ENCODE peak calls at places on chromosomes 12 and 14, in seven cellular contexts. X, M, I, V, F, J and Q are unnamed samples.

GRCh38 chr14:75715926-75716780 is 55.1 kb downstream of the TTLL5 start:
- DNase-seq in J (no peak), I (no peak), X (no peak), V (no peak), F (no peak), M (no peak), Q (no peak)

GRCh38 chr12:104454997-104455396 is 1.8 kb upstream of the CHST11 start:
- DNase-seq in M (no peak), J (no peak), I (no peak), F (no peak), X (no peak), V (no peak), Q (no peak)

GRCh38 chr14:54617467-54617866 is 50.5 kb downstream of the SAMD4A start:
- DNase-seq in V (no peak), J (no peak), I (no peak), F (no peak), M (no peak), X (no peak), Q (no peak)

GRCh38 chr12:14629832-14630688 is 62.4 kb upstream of the PLBD1 start:
- DNase-seq in I (peak), V (peak), F (peak), X (peak), J (peak), M (peak), Q (peak)

GRCh38 chr12:83250866-83251265 is 564.2 kb downstream of the TMTC2 start:
- DNase-seq in F (no peak), J (no peak), V (no peak), M (no peak), I (no peak), X (no peak), Q (no peak)

GRCh38 chr12:95146767-95147166 is 70.5 kb downstream of the FGD6 start:
- DNase-seq in M (no peak), F (no peak), J (no peak), I (no peak), X (no peak), V (no peak), Q (no peak)

GRCh38 chr12:132544173-132544468 is 54.2 kb downstream of the FBRSL1 start:
- DNase-seq in F (no peak), J (no peak), V (no peak), M (no peak), I (no peak), X (peak), Q (no peak)

GRCh38 chr12:96045566-96045965 is 10.2 kb upstream of the LTA4H start:
- DNase-seq in I (no peak), F (no peak), M (no peak), X (no peak), J (no peak), V (no peak), Q (no peak)

GRCh38 chr12:97016163-97016562 is 109.1 kb downstream of the NEDD1 start:
- DNase-seq in V (no peak), J (no peak), X (no peak), I (no peak), M (no peak), F (no peak), Q (no peak)

GRCh38 chr14:68164723-68165122 is 345.1 kb downstream of the RAD51B start:
- DNase-seq in M (no peak), X (no peak), I (peak), J (no peak), F (peak), V (no peak), Q (peak)

GRCh38 chr12:41334390-41334789 is 146.3 kb downstream of the PDZRN4 start:
- DNase-seq in M (no peak), V (no peak), J (no peak), I (no peak), X (no peak), F (no peak), Q (no peak)

GRCh38 chr12:6689000-6689882 is at the start of gene ZNF384:
- DNase-seq in X (peak), V (peak), J (peak), M (peak), F (peak), I (peak), Q (peak)
- TF ChIP-seq CTCF in X (peak), V (peak), J (peak), M (peak), F (no peak), I (no peak), Q (peak)

GRCh38 chr12:130661501-130662255 is 54.4 kb downstream of the RIMBP2 start:
- DNase-seq in I (peak), J (no peak), M (no peak), X (peak), V (no peak), F (no peak), Q (no peak)
- TF ChIP-seq CTCF in I (peak), J (peak), M (no peak), X (no peak), V (no peak), F (no peak), Q (no peak)

DNA sequence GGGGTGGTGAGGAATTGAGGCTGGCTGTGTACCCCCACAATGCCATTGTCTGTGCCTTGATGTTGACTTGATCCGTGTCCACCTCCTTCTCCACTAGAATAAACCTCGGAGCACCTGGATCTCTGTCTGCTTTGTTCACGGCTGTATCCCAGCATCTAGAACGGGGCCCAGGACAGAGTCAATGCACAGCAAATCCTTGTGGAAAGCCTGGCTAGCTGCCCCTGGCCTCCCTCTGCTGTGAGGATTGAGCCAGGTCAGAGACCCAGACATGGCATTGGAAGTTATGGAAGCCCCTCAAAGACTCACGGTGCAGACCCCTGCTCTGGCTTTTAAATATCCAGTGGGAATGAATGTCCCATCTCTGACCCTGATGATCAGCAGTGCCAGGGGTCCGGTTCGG is 109.2 kb downstream of the SCARB1 start:
- DNase-seq in M (no peak), F (no peak), J (no peak), X (no peak), V (no peak), I (no peak), Q (no peak)
- TF ChIP-seq CTCF in M (no peak), F (no peak), J (no peak), X (no peak), V (no peak), I (no peak), Q (no peak)

DNA sequence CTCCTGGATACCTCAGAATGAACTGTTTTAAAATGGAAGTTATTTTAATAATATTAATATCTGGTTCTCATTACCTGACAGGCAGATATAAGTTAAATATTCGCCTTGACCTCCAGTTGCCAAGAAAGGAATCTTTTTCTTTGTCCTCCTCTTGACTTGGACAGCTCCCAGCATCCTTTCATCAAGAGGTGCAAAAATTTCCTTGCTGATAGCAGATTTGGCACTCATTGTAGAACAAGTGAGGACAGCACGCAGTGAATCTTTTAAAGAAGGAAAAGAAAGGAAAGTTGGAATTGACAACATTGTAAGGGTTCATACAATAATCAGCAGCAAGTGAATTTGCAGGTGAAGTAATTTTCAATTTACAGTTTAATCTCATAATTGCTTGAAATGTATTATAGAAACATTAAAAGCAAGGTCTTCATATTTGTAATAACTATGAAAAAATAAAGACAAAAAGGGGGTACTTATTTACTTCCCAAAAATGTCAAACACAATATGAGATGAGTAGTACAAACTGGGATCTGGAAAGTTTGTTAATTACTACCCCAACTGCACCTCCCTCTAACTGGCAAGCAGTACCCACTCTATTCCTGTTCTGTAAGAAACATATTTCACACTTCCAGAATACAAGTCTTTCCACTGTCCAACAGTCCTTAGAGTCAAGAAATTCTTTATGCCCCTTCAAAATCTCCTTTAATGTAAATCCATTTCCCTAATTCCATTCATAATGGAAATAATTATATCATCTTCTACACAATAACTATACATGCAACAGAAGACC is 75.2 kb downstream of the STXBP6 start:
- DNase-seq in I (no peak), M (no peak), F (no peak), J (no peak), X (no peak), V (no peak), Q (no peak)
- TF ChIP-seq CTCF in I (no peak), M (no peak), F (no peak), J (no peak), X (no peak), V (no peak), Q (no peak)

DNA sequence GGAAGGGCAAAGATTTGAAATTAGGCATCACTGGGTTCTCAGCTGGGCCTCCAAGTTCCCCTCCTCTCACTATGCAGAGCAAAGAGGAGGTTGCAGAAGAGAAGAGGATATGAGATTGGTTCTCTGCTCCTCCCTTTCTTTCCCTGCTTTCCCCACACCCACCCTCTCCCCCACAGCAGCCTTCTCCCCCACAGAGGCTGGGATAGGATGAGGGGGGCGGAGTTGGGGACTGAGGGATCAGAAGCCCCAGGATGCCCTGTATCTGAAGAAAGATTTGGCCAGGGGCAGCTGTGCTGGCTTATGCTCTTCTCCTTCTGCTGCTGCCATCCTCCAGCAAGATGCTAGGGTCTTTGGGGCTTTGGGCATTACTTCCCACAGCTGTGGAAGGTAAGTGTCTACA is at the start of gene AMHR2:
- DNase-seq in F (no peak), V (no peak), M (no peak), J (no peak), I (no peak), X (no peak), Q (no peak)
- TF ChIP-seq CTCF in F (no peak), V (no peak), M (no peak), J (no peak), I (no peak), X (no peak), Q (no peak)